ENCODE peak calls at places on chromosomes 16 and 17, in ten cellular contexts. V is colonic mucosa; E is ascending aorta; G is CD4-positive, alpha-beta T cell; I is dorsolateral prefrontal cortex; P is endothelial cell; B is fibroblast of lung; R is fibroblast of mammary gland; D is HCT116; K is left ventricle myocardium inferior. M is an unnamed sample.

GRCh38 chr17:6067060-6067459 is 3.1 kb upstream of the WSCD1 start:
- DNase-seq in V (no peak), E (no peak), G (no peak), I (no peak), P (no peak), B (no peak), R (no peak), D (no peak), K (no peak), M (no peak)

GRCh38 chr17:79370594-79370993 is 240.3 kb downstream of the RBFOX3 start:
- DNase-seq in V (no peak), E (no peak), G (no peak), I (no peak), P (no peak), B (no peak), R (no peak), D (no peak), K (no peak), M (no peak)

GRCh38 chr16:56667581-56668571 is at the start of gene MT1G:
- DNase-seq in V (peak; percentile 80), E (no peak), G (no peak), I (no peak), P (no peak), B (peak; percentile 16), R (no peak), D (no peak), K (peak; percentile 48), M (no peak)

GRCh38 chr16:11310997-11311561 is 29.9 kb upstream of the PRM1 start:
- DNase-seq in V (no peak), E (no peak), G (no peak), I (no peak), P (peak; percentile 18), B (no peak), R (no peak), D (no peak), K (no peak), M (no peak)

GRCh38 chr17:47704781-47705180 is 10.8 kb downstream of the TBKBP1 start:
- DNase-seq in V (no peak), E (no peak), G (no peak), I (peak; percentile 53), P (no peak), B (no peak), R (no peak), D (no peak), K (no peak), M (no peak)

GRCh38 chr16:47713225-47713595 is 252.1 kb downstream of the PHKB start:
- DNase-seq in V (no peak), E (no peak), G (no peak), I (no peak), P (no peak), B (peak; percentile 83), R (peak; percentile 96), D (no peak), K (no peak), M (no peak)

GRCh38 chr16:78311831-78312230 is 212.4 kb downstream of the WWOX start:
- DNase-seq in V (no peak), E (no peak), G (no peak), I (no peak), P (no peak), B (no peak), R (no peak), D (no peak), K (no peak), M (no peak)

GRCh38 chr16:87062569-87063442 is 254.4 kb downstream of the C16orf95 start:
- DNase-seq in V (peak; percentile 61), E (no peak), G (peak; percentile 6), I (no peak), P (peak; percentile 80), B (peak; percentile 78), R (peak; percentile 69), D (peak; percentile 62), K (peak; percentile 74), M (peak; percentile 77)

GRCh38 chr16:24721830-24722238 is 7.6 kb upstream of the TNRC6A start:
- DNase-seq in V (no peak), E (no peak), G (peak; percentile 5), I (no peak), P (no peak), B (no peak), R (peak; percentile 45), D (no peak), K (no peak), M (no peak)

GRCh38 chr17:36850794-36851193 is 86.5 kb upstream of the LHX1 start:
- DNase-seq in V (no peak), E (no peak), G (no peak), I (no peak), P (no peak), B (peak; percentile 34), R (peak; percentile 77), D (peak; percentile 39), K (no peak), M (no peak)

GRCh38 chr17:77323413-77324171 is 182.8 kb downstream of the SEC14L1 start:
- DNase-seq in V (peak; percentile 45), E (no peak), G (no peak), I (peak; percentile 3), P (no peak), B (peak; percentile 87), R (peak; percentile 79), D (no peak), K (no peak), M (no peak)

GRCh38 chr16:67862623-67863583 is 9.9 kb upstream of the EDC4 start:
- DNase-seq in V (no peak), E (peak; percentile 65), G (no peak), I (peak; percentile 86), P (no peak), B (no peak), R (peak; percentile 89), D (no peak), K (peak; percentile 77), M (no peak)

GRCh38 chr17:2814499-2815341 is 18.5 kb downstream of the RAP1GAP2 start:
- DNase-seq in V (peak; percentile 44), E (no peak), G (peak; percentile 94), I (no peak), P (no peak), B (no peak), R (no peak), D (no peak), K (no peak), M (no peak)

GRCh38 chr16:77211880-77212735 is 12.9 kb downstream of the SYCE1L start:
- DNase-seq in V (peak; percentile 65), E (no peak), G (peak; percentile 61), I (peak; percentile 53), P (peak; percentile 70), B (peak; percentile 18), R (no peak), D (no peak), K (peak; percentile 38), M (peak; percentile 53)
- TF ChIP-seq CTCF in V (no peak), E (no peak), G (no peak), I (no peak), P (no peak), B (no peak), R (no peak), D (no peak), K (no peak), M (no peak)

GRCh38 chr16:765488-765865 is 4.9 kb downstream of the MSLN start:
- DNase-seq in V (no peak), E (no peak), G (no peak), I (no peak), P (no peak), B (no peak), R (no peak), D (no peak), K (no peak), M (no peak)
- TF ChIP-seq CTCF in V (no peak), E (no peak), G (no peak), I (no peak), P (no peak), B (no peak), R (no peak), D (no peak), K (no peak), M (no peak)

GRCh38 chr17:12730931-12731521 is 58.3 kb upstream of the ARHGAP44 start:
- DNase-seq in V (peak; percentile 92), E (peak; percentile 77), G (no peak), I (no peak), P (no peak), B (peak; percentile 51), R (peak; percentile 82), D (peak; percentile 66), K (peak; percentile 84), M (no peak)

GRCh38 chr17:12727881-12728280 is 61.4 kb upstream of the ARHGAP44 start:
- DNase-seq in V (no peak), E (no peak), G (no peak), I (no peak), P (no peak), B (peak; percentile 33), R (peak; percentile 60), D (no peak), K (no peak), M (no peak)

GRCh38 chr17:12730421-12730820 is 58.9 kb upstream of the ARHGAP44 start:
- DNase-seq in V (peak; percentile 5), E (no peak), G (no peak), I (no peak), P (no peak), B (no peak), R (no peak), D (no peak), K (no peak), M (no peak)

GRCh38 chr17:12727076-12727750 is 61.5 kb downstream of the MYOCD start:
- DNase-seq in V (no peak), E (no peak), G (no peak), I (no peak), P (no peak), B (peak; percentile 90), R (peak; percentile 88), D (no peak), K (no peak), M (no peak)

DNA sequence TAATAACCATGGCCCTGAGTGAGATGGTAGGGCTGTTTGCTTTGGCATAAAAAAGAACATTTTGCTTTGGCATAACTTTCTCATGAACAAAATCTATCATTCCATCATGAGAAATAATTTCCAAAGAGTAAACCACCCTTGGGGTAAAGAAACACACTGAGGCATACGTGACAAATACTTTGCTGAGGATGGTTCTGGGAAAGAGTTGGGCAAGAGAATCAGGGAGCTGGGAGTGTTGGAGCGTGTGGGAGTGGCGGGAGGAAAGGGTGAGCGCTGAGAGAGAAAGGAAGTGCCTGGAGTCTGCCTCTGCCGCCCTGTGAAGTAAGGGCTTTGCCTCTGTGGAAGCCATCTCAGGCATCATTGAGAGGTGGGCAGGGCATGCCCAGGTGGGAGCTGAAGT is 60.2 kb upstream of the ARHGAP44 start:
- DNase-seq in V (no peak), E (no peak), G (no peak), I (no peak), P (no peak), B (no peak), R (peak; percentile 58), D (no peak), K (no peak), M (no peak)
- TF ChIP-seq CTCF in V (no peak), E (no peak), G (no peak), I (no peak), P (no peak), B (no peak), R (no peak), D (no peak), K (no peak), M (no peak)

DNA sequence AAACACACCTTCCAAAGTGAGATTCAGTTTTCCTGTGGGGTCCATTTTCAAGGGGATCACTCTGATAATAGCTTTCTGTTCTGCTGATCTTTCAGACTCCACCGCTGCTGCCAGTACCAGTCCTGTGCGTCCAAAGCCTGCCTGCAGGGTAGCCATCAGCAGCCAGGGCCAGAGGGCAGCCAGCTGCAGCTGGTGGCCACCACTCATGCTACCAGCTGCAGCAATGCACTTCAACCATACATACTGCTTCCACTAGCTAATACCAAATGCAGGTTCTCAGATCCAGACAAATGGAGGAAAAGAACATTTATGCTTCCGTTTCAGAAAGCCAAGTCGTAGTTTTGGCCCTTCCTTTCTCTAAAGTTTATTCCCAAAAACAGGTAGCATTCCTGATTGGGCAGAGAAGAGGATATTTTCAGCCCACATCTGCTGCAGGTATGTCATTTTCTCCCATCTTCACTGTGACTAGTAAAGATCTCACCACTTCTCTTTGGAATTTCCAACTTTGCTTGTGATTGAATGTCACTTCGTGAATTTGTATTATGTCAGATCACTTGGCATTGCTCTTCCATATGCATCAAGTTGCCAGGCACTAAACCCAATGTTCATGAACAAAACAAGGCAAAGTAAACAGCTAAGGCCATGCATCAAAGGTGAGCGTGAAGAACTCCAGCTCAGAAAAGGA is 1.8 kb downstream of the RNF43 start:
- DNase-seq in V (peak; percentile 49), E (no peak), G (no peak), I (peak; percentile 42), P (peak; percentile 22), B (no peak), R (no peak), D (no peak), K (peak; percentile 26), M (peak; percentile 16)
- TF ChIP-seq CTCF in V (no peak), E (no peak), G (no peak), I (no peak), P (no peak), B (no peak), R (no peak), D (peak; percentile 38), K (peak; percentile 35), M (no peak)